ENCODE peak calls at places on chromosome 1, in eight cellular contexts. One of them, this sample, is unnamed.

GRCh38 chr1:26358411-26359384 is 4.8 kb upstream of the CRYBG2 start:
- DNase-seq in ELR: peak
- DNase-seq in ecto neural progenitor cell: no peak
- DNase-seq in HFFc6: peak
- DNase-seq in T follicular helper cell: peak
- DNase-seq in H7: peak
- DNase-seq in hypothalamus: no peak
- DNase-seq in stimulated activated naive B cell treated with anti-CD40 and anti-IgM and Interleukin-4, amounts not matched to agents 10 μg/mL and 1 μg/mL and 100 μg/mL, for 72 hours: no peak
- DNase-seq in this sample: peak

GRCh38 chr1:202189919-202190715 is 3.5 kb upstream of the LGR6 start:
- DNase-seq in ELR: peak
- DNase-seq in ecto neural progenitor cell: no peak
- DNase-seq in HFFc6: peak
- DNase-seq in T follicular helper cell: no peak
- DNase-seq in H7: no peak
- DNase-seq in hypothalamus: no peak
- DNase-seq in stimulated activated naive B cell treated with anti-CD40 and anti-IgM and Interleukin-4, amounts not matched to agents 10 μg/mL and 1 μg/mL and 100 μg/mL, for 72 hours: no peak
- DNase-seq in this sample: peak

GRCh38 chr1:51622455-51622913 is 5.6 kb downstream of the OSBPL9 start:
- DNase-seq in ELR: peak
- DNase-seq in ecto neural progenitor cell: no peak
- DNase-seq in HFFc6: peak
- DNase-seq in T follicular helper cell: no peak
- DNase-seq in H7: no peak
- DNase-seq in hypothalamus: no peak
- DNase-seq in stimulated activated naive B cell treated with anti-CD40 and anti-IgM and Interleukin-4, amounts not matched to agents 10 μg/mL and 1 μg/mL and 100 μg/mL, for 72 hours: no peak
- DNase-seq in this sample: peak

GRCh38 chr1:226495716-226496115 is 52.8 kb upstream of the STUM start:
- DNase-seq in ELR: no peak
- DNase-seq in ecto neural progenitor cell: peak
- DNase-seq in HFFc6: no peak
- DNase-seq in T follicular helper cell: no peak
- DNase-seq in H7: no peak
- DNase-seq in hypothalamus: no peak
- DNase-seq in stimulated activated naive B cell treated with anti-CD40 and anti-IgM and Interleukin-4, amounts not matched to agents 10 μg/mL and 1 μg/mL and 100 μg/mL, for 72 hours: no peak
- DNase-seq in this sample: no peak

GRCh38 chr1:5939268-5940060 is 52.8 kb downstream of the NPHP4 start:
- DNase-seq in ELR: no peak
- DNase-seq in ecto neural progenitor cell: no peak
- DNase-seq in HFFc6: no peak
- DNase-seq in T follicular helper cell: no peak
- DNase-seq in H7: no peak
- DNase-seq in hypothalamus: no peak
- DNase-seq in stimulated activated naive B cell treated with anti-CD40 and anti-IgM and Interleukin-4, amounts not matched to agents 10 μg/mL and 1 μg/mL and 100 μg/mL, for 72 hours: no peak
- DNase-seq in this sample: no peak

GRCh38 chr1:1024421-1025415 is 4.8 kb downstream of the AGRN start:
- DNase-seq in ELR: peak
- DNase-seq in ecto neural progenitor cell: no peak
- DNase-seq in HFFc6: no peak
- DNase-seq in T follicular helper cell: no peak
- DNase-seq in H7: peak
- DNase-seq in hypothalamus: no peak
- DNase-seq in stimulated activated naive B cell treated with anti-CD40 and anti-IgM and Interleukin-4, amounts not matched to agents 10 μg/mL and 1 μg/mL and 100 μg/mL, for 72 hours: no peak
- DNase-seq in this sample: peak

GRCh38 chr1:33045246-33045645 is 8.6 kb upstream of the AK2 start:
- DNase-seq in ELR: no peak
- DNase-seq in ecto neural progenitor cell: no peak
- DNase-seq in HFFc6: no peak
- DNase-seq in T follicular helper cell: no peak
- DNase-seq in H7: peak
- DNase-seq in hypothalamus: no peak
- DNase-seq in stimulated activated naive B cell treated with anti-CD40 and anti-IgM and Interleukin-4, amounts not matched to agents 10 μg/mL and 1 μg/mL and 100 μg/mL, for 72 hours: no peak
- DNase-seq in this sample: no peak

GRCh38 chr1:229987953-229988352 is 79.1 kb upstream of the GALNT2 start:
- DNase-seq in ELR: no peak
- DNase-seq in ecto neural progenitor cell: no peak
- DNase-seq in HFFc6: no peak
- DNase-seq in T follicular helper cell: no peak
- DNase-seq in H7: no peak
- DNase-seq in hypothalamus: no peak
- DNase-seq in stimulated activated naive B cell treated with anti-CD40 and anti-IgM and Interleukin-4, amounts not matched to agents 10 μg/mL and 1 μg/mL and 100 μg/mL, for 72 hours: no peak
- DNase-seq in this sample: no peak

GRCh38 chr1:99565606-99566289 is 80.2 kb upstream of the PALMD start:
- DNase-seq in ELR: peak
- DNase-seq in ecto neural progenitor cell: no peak
- DNase-seq in HFFc6: no peak
- DNase-seq in T follicular helper cell: no peak
- DNase-seq in H7: no peak
- DNase-seq in hypothalamus: no peak
- DNase-seq in stimulated activated naive B cell treated with anti-CD40 and anti-IgM and Interleukin-4, amounts not matched to agents 10 μg/mL and 1 μg/mL and 100 μg/mL, for 72 hours: no peak
- DNase-seq in this sample: no peak

GRCh38 chr1:101239095-101240040 is 2.5 kb downstream of the S1PR1 start:
- DNase-seq in ELR: no peak
- DNase-seq in ecto neural progenitor cell: no peak
- DNase-seq in HFFc6: no peak
- DNase-seq in T follicular helper cell: peak
- DNase-seq in H7: no peak
- DNase-seq in hypothalamus: no peak
- DNase-seq in stimulated activated naive B cell treated with anti-CD40 and anti-IgM and Interleukin-4, amounts not matched to agents 10 μg/mL and 1 μg/mL and 100 μg/mL, for 72 hours: no peak
- DNase-seq in this sample: no peak

GRCh38 chr1:23799570-23800395 is 771 bp downstream of the GALE start:
- DNase-seq in ELR: peak
- DNase-seq in ecto neural progenitor cell: peak
- DNase-seq in HFFc6: peak
- DNase-seq in T follicular helper cell: no peak
- DNase-seq in H7: peak
- DNase-seq in hypothalamus: no peak
- DNase-seq in stimulated activated naive B cell treated with anti-CD40 and anti-IgM and Interleukin-4, amounts not matched to agents 10 μg/mL and 1 μg/mL and 100 μg/mL, for 72 hours: no peak
- DNase-seq in this sample: peak

GRCh38 chr1:13992489-13993285 is 292.7 kb downstream of the PRDM2 start:
- DNase-seq in ELR: no peak
- DNase-seq in ecto neural progenitor cell: no peak
- DNase-seq in HFFc6: no peak
- DNase-seq in T follicular helper cell: no peak
- DNase-seq in H7: peak
- DNase-seq in hypothalamus: no peak
- DNase-seq in stimulated activated naive B cell treated with anti-CD40 and anti-IgM and Interleukin-4, amounts not matched to agents 10 μg/mL and 1 μg/mL and 100 μg/mL, for 72 hours: no peak
- DNase-seq in this sample: no peak

GRCh38 chr1:183135336-183135735 is 50.7 kb upstream of the LAMC2 start:
- DNase-seq in ELR: no peak
- DNase-seq in ecto neural progenitor cell: no peak
- DNase-seq in HFFc6: no peak
- DNase-seq in T follicular helper cell: no peak
- DNase-seq in H7: no peak
- DNase-seq in hypothalamus: no peak
- DNase-seq in stimulated activated naive B cell treated with anti-CD40 and anti-IgM and Interleukin-4, amounts not matched to agents 10 μg/mL and 1 μg/mL and 100 μg/mL, for 72 hours: no peak
- DNase-seq in this sample: no peak

GRCh38 chr1:236301080-236301957 is 19.6 kb upstream of the ERO1B start:
- DNase-seq in ELR: no peak
- DNase-seq in ecto neural progenitor cell: no peak
- DNase-seq in HFFc6: no peak
- DNase-seq in T follicular helper cell: no peak
- DNase-seq in H7: no peak
- DNase-seq in hypothalamus: no peak
- DNase-seq in stimulated activated naive B cell treated with anti-CD40 and anti-IgM and Interleukin-4, amounts not matched to agents 10 μg/mL and 1 μg/mL and 100 μg/mL, for 72 hours: no peak
- DNase-seq in this sample: no peak

GRCh38 chr1:207032528-207033017 is at the start of gene C1orf116:
- DNase-seq in ELR: peak
- DNase-seq in ecto neural progenitor cell: peak
- DNase-seq in HFFc6: no peak
- DNase-seq in T follicular helper cell: no peak
- DNase-seq in H7: peak
- DNase-seq in hypothalamus: no peak
- DNase-seq in stimulated activated naive B cell treated with anti-CD40 and anti-IgM and Interleukin-4, amounts not matched to agents 10 μg/mL and 1 μg/mL and 100 μg/mL, for 72 hours: no peak
- DNase-seq in this sample: peak

GRCh38 chr1:32035119-32035518 is 21.5 kb downstream of the KHDRBS1 start:
- DNase-seq in ELR: no peak
- DNase-seq in ecto neural progenitor cell: no peak
- DNase-seq in HFFc6: no peak
- DNase-seq in T follicular helper cell: no peak
- DNase-seq in H7: no peak
- DNase-seq in hypothalamus: no peak
- DNase-seq in stimulated activated naive B cell treated with anti-CD40 and anti-IgM and Interleukin-4, amounts not matched to agents 10 μg/mL and 1 μg/mL and 100 μg/mL, for 72 hours: no peak
- DNase-seq in this sample: no peak

GRCh38 chr1:110150330-110151174 is at the start of gene SLC6A17:
- DNase-seq in ELR: peak
- DNase-seq in ecto neural progenitor cell: peak
- DNase-seq in HFFc6: peak
- DNase-seq in T follicular helper cell: no peak
- DNase-seq in H7: peak
- DNase-seq in hypothalamus: no peak
- DNase-seq in stimulated activated naive B cell treated with anti-CD40 and anti-IgM and Interleukin-4, amounts not matched to agents 10 μg/mL and 1 μg/mL and 100 μg/mL, for 72 hours: peak
- DNase-seq in this sample: no peak

GRCh38 chr1:160777486-160778089 is 18.4 kb upstream of the LY9 start:
- DNase-seq in ELR: peak
- DNase-seq in ecto neural progenitor cell: no peak
- DNase-seq in HFFc6: no peak
- DNase-seq in T follicular helper cell: peak
- DNase-seq in H7: peak
- DNase-seq in hypothalamus: no peak
- DNase-seq in stimulated activated naive B cell treated with anti-CD40 and anti-IgM and Interleukin-4, amounts not matched to agents 10 μg/mL and 1 μg/mL and 100 μg/mL, for 72 hours: no peak
- DNase-seq in this sample: peak

GRCh38 chr1:215292906-215293305 is 210.4 kb downstream of the KCNK2 start:
- DNase-seq in ELR: no peak
- DNase-seq in ecto neural progenitor cell: no peak
- DNase-seq in HFFc6: no peak
- DNase-seq in T follicular helper cell: no peak
- DNase-seq in H7: no peak
- DNase-seq in hypothalamus: no peak
- DNase-seq in stimulated activated naive B cell treated with anti-CD40 and anti-IgM and Interleukin-4, amounts not matched to agents 10 μg/mL and 1 μg/mL and 100 μg/mL, for 72 hours: no peak
- DNase-seq in this sample: no peak

GRCh38 chr1:44905276-44905675 is 62.2 kb upstream of the PTCH2 start:
- DNase-seq in ELR: no peak
- DNase-seq in ecto neural progenitor cell: no peak
- DNase-seq in HFFc6: no peak
- DNase-seq in T follicular helper cell: no peak
- DNase-seq in H7: no peak
- DNase-seq in hypothalamus: no peak
- DNase-seq in stimulated activated naive B cell treated with anti-CD40 and anti-IgM and Interleukin-4, amounts not matched to agents 10 μg/mL and 1 μg/mL and 100 μg/mL, for 72 hours: no peak
- DNase-seq in this sample: no peak

GRCh38 chr1:223153177-223154119 is 10.4 kb upstream of the TLR5 start:
- DNase-seq in ELR: peak
- DNase-seq in ecto neural progenitor cell: no peak
- DNase-seq in HFFc6: no peak
- DNase-seq in T follicular helper cell: no peak
- DNase-seq in H7: no peak
- DNase-seq in hypothalamus: no peak
- DNase-seq in stimulated activated naive B cell treated with anti-CD40 and anti-IgM and Interleukin-4, amounts not matched to agents 10 μg/mL and 1 μg/mL and 100 μg/mL, for 72 hours: no peak
- DNase-seq in this sample: peak

GRCh38 chr1:92931691-92932090 is 29.6 kb downstream of the DIPK1A start:
- DNase-seq in ELR: no peak
- DNase-seq in ecto neural progenitor cell: no peak
- DNase-seq in HFFc6: no peak
- DNase-seq in T follicular helper cell: no peak
- DNase-seq in H7: no peak
- DNase-seq in hypothalamus: no peak
- DNase-seq in stimulated activated naive B cell treated with anti-CD40 and anti-IgM and Interleukin-4, amounts not matched to agents 10 μg/mL and 1 μg/mL and 100 μg/mL, for 72 hours: no peak
- DNase-seq in this sample: no peak

GRCh38 chr1:174769961-174770549 is 229.7 kb upstream of the CACYBP start:
- DNase-seq in ELR: peak
- DNase-seq in ecto neural progenitor cell: no peak
- DNase-seq in HFFc6: peak
- DNase-seq in T follicular helper cell: no peak
- DNase-seq in H7: peak
- DNase-seq in hypothalamus: no peak
- DNase-seq in stimulated activated naive B cell treated with anti-CD40 and anti-IgM and Interleukin-4, amounts not matched to agents 10 μg/mL and 1 μg/mL and 100 μg/mL, for 72 hours: no peak
- DNase-seq in this sample: peak

GRCh38 chr1:230265200-230266115 is 160.7 kb downstream of the PGBD5 start:
- DNase-seq in ELR: no peak
- DNase-seq in ecto neural progenitor cell: no peak
- DNase-seq in HFFc6: no peak
- DNase-seq in T follicular helper cell: no peak
- DNase-seq in H7: no peak
- DNase-seq in hypothalamus: no peak
- DNase-seq in stimulated activated naive B cell treated with anti-CD40 and anti-IgM and Interleukin-4, amounts not matched to agents 10 μg/mL and 1 μg/mL and 100 μg/mL, for 72 hours: no peak
- DNase-seq in this sample: no peak

GRCh38 chr1:112296908-112297307 is 99.1 kb upstream of the CTTNBP2NL start:
- DNase-seq in ELR: no peak
- DNase-seq in ecto neural progenitor cell: peak
- DNase-seq in HFFc6: no peak
- DNase-seq in T follicular helper cell: no peak
- DNase-seq in H7: no peak
- DNase-seq in hypothalamus: no peak
- DNase-seq in stimulated activated naive B cell treated with anti-CD40 and anti-IgM and Interleukin-4, amounts not matched to agents 10 μg/mL and 1 μg/mL and 100 μg/mL, for 72 hours: no peak
- DNase-seq in this sample: no peak

GRCh38 chr1:166330096-166330495 is 163.3 kb upstream of the FAM78B start:
- DNase-seq in ELR: no peak
- DNase-seq in ecto neural progenitor cell: no peak
- DNase-seq in HFFc6: no peak
- DNase-seq in T follicular helper cell: no peak
- DNase-seq in H7: no peak
- DNase-seq in hypothalamus: no peak
- DNase-seq in stimulated activated naive B cell treated with anti-CD40 and anti-IgM and Interleukin-4, amounts not matched to agents 10 μg/mL and 1 μg/mL and 100 μg/mL, for 72 hours: no peak
- DNase-seq in this sample: no peak

GRCh38 chr1:90717665-90718410 is 736 bp upstream of the BARHL2 start:
- DNase-seq in ELR: no peak
- DNase-seq in ecto neural progenitor cell: peak
- DNase-seq in HFFc6: no peak
- DNase-seq in T follicular helper cell: no peak
- DNase-seq in H7: peak
- DNase-seq in hypothalamus: no peak
- DNase-seq in stimulated activated naive B cell treated with anti-CD40 and anti-IgM and Interleukin-4, amounts not matched to agents 10 μg/mL and 1 μg/mL and 100 μg/mL, for 72 hours: no peak
- DNase-seq in this sample: no peak

GRCh38 chr1:193083365-193084088 is 21.7 kb downstream of the GLRX2 start:
- DNase-seq in ELR: no peak
- DNase-seq in ecto neural progenitor cell: no peak
- DNase-seq in HFFc6: no peak
- DNase-seq in T follicular helper cell: no peak
- DNase-seq in H7: no peak
- DNase-seq in hypothalamus: no peak
- DNase-seq in stimulated activated naive B cell treated with anti-CD40 and anti-IgM and Interleukin-4, amounts not matched to agents 10 μg/mL and 1 μg/mL and 100 μg/mL, for 72 hours: no peak
- DNase-seq in this sample: no peak

GRCh38 chr1:42186172-42186571 is 21.6 kb upstream of the GUCA2A start:
- DNase-seq in ELR: peak
- DNase-seq in ecto neural progenitor cell: no peak
- DNase-seq in HFFc6: peak
- DNase-seq in T follicular helper cell: no peak
- DNase-seq in H7: no peak
- DNase-seq in hypothalamus: no peak
- DNase-seq in stimulated activated naive B cell treated with anti-CD40 and anti-IgM and Interleukin-4, amounts not matched to agents 10 μg/mL and 1 μg/mL and 100 μg/mL, for 72 hours: no peak
- DNase-seq in this sample: no peak

GRCh38 chr1:100353073-100353801 is 931 bp downstream of the CDC14A start:
- DNase-seq in ELR: peak
- DNase-seq in ecto neural progenitor cell: peak
- DNase-seq in HFFc6: no peak
- DNase-seq in T follicular helper cell: peak
- DNase-seq in H7: peak
- DNase-seq in hypothalamus: peak
- DNase-seq in stimulated activated naive B cell treated with anti-CD40 and anti-IgM and Interleukin-4, amounts not matched to agents 10 μg/mL and 1 μg/mL and 100 μg/mL, for 72 hours: peak
- DNase-seq in this sample: no peak

GRCh38 chr1:169853335-169853734 is 40.4 kb downstream of the SCYL3 start:
- DNase-seq in ELR: no peak
- DNase-seq in ecto neural progenitor cell: no peak
- DNase-seq in HFFc6: no peak
- DNase-seq in T follicular helper cell: no peak
- DNase-seq in H7: no peak
- DNase-seq in hypothalamus: no peak
- DNase-seq in stimulated activated naive B cell treated with anti-CD40 and anti-IgM and Interleukin-4, amounts not matched to agents 10 μg/mL and 1 μg/mL and 100 μg/mL, for 72 hours: no peak
- DNase-seq in this sample: no peak

GRCh38 chr1:50707824-50708223 is 252.2 kb downstream of the FAF1 start:
- DNase-seq in ELR: no peak
- DNase-seq in ecto neural progenitor cell: no peak
- DNase-seq in HFFc6: no peak
- DNase-seq in T follicular helper cell: no peak
- DNase-seq in H7: no peak
- DNase-seq in hypothalamus: no peak
- DNase-seq in stimulated activated naive B cell treated with anti-CD40 and anti-IgM and Interleukin-4, amounts not matched to agents 10 μg/mL and 1 μg/mL and 100 μg/mL, for 72 hours: no peak
- DNase-seq in this sample: no peak

GRCh38 chr1:76005755-76006154 is 68.8 kb upstream of the ST6GALNAC3 start:
- DNase-seq in ELR: no peak
- DNase-seq in ecto neural progenitor cell: no peak
- DNase-seq in HFFc6: no peak
- DNase-seq in T follicular helper cell: no peak
- DNase-seq in H7: no peak
- DNase-seq in hypothalamus: no peak
- DNase-seq in stimulated activated naive B cell treated with anti-CD40 and anti-IgM and Interleukin-4, amounts not matched to agents 10 μg/mL and 1 μg/mL and 100 μg/mL, for 72 hours: no peak
- DNase-seq in this sample: no peak

GRCh38 chr1:156146749-156147405 is 6.5 kb upstream of the SEMA4A start:
- DNase-seq in ELR: no peak
- DNase-seq in ecto neural progenitor cell: no peak
- DNase-seq in HFFc6: no peak
- DNase-seq in T follicular helper cell: no peak
- DNase-seq in H7: no peak
- DNase-seq in hypothalamus: no peak
- DNase-seq in stimulated activated naive B cell treated with anti-CD40 and anti-IgM and Interleukin-4, amounts not matched to agents 10 μg/mL and 1 μg/mL and 100 μg/mL, for 72 hours: no peak
- DNase-seq in this sample: no peak

This sample was measured in A172.